ENCODE peak calls at places on chromosomes 4 and X, in eight cellular contexts. One of them, this sample, is unnamed.
A peak's percentile ranks its signal among the peaks of the same experiment; 100 is the strongest.

GRCh38 chrX:13717697-13718483 is 16.5 kb downstream of the TRAPPC2 start:
- DNase-seq in thyroid gland: no peak
- DNase-seq in adrenal gland: no peak
- DNase-seq in breast epithelium: no peak
- DNase-seq in endothelial cell of umbilical vein: no peak
- DNase-seq in prostate gland: no peak
- DNase-seq in heart left ventricle: no peak
- DNase-seq in Peyer's patch: no peak
- DNase-seq in this sample: no peak

GRCh38 chr4:122710434-122711308 is 21.8 kb upstream of the BBS12 start:
- DNase-seq in adrenal gland: no peak
- DNase-seq in thyroid gland: no peak
- DNase-seq in prostate gland: no peak
- DNase-seq in heart left ventricle: no peak
- DNase-seq in breast epithelium: no peak
- DNase-seq in endothelial cell of umbilical vein: peak; percentile 59
- DNase-seq in Peyer's patch: no peak
- DNase-seq in this sample: no peak

GRCh38 chrX:42248226-42248625 is 324.9 kb upstream of the CASK start:
- DNase-seq in thyroid gland: no peak
- DNase-seq in breast epithelium: no peak
- DNase-seq in adrenal gland: no peak
- DNase-seq in heart left ventricle: no peak
- DNase-seq in Peyer's patch: no peak
- DNase-seq in prostate gland: no peak
- DNase-seq in endothelial cell of umbilical vein: no peak
- DNase-seq in this sample: no peak

GRCh38 chr4:109078724-109079123 is 223.7 kb downstream of the COL25A1 start:
- DNase-seq in Peyer's patch: no peak
- DNase-seq in endothelial cell of umbilical vein: peak; percentile 48
- DNase-seq in heart left ventricle: no peak
- DNase-seq in breast epithelium: no peak
- DNase-seq in prostate gland: no peak
- DNase-seq in thyroid gland: peak; percentile 1
- DNase-seq in adrenal gland: no peak
- DNase-seq in this sample: no peak

GRCh38 chr4:183164963-183165362 is 65.9 kb downstream of the WWC2 start:
- DNase-seq in heart left ventricle: no peak
- DNase-seq in breast epithelium: no peak
- DNase-seq in endothelial cell of umbilical vein: no peak
- DNase-seq in Peyer's patch: no peak
- DNase-seq in prostate gland: no peak
- DNase-seq in thyroid gland: peak; percentile 40
- DNase-seq in adrenal gland: no peak
- DNase-seq in this sample: no peak

GRCh38 chr4:52982246-52982950 is 120.3 kb downstream of the RASL11B start:
- DNase-seq in breast epithelium: no peak
- DNase-seq in thyroid gland: no peak
- DNase-seq in adrenal gland: no peak
- DNase-seq in endothelial cell of umbilical vein: peak; percentile 74
- DNase-seq in Peyer's patch: no peak
- DNase-seq in heart left ventricle: no peak
- DNase-seq in prostate gland: no peak
- DNase-seq in this sample: no peak

GRCh38 chr4:108830509-108831244 is 67.8 kb upstream of the ETNPPL start:
- DNase-seq in prostate gland: no peak
- DNase-seq in breast epithelium: no peak
- DNase-seq in adrenal gland: peak; percentile 21
- DNase-seq in endothelial cell of umbilical vein: no peak
- DNase-seq in Peyer's patch: no peak
- DNase-seq in heart left ventricle: peak; percentile 86
- DNase-seq in thyroid gland: peak; percentile 83
- DNase-seq in this sample: peak; percentile 39

GRCh38 chr4:8549352-8549931 is 30.8 kb upstream of the GPR78 start:
- DNase-seq in thyroid gland: no peak
- DNase-seq in heart left ventricle: no peak
- DNase-seq in prostate gland: no peak
- DNase-seq in Peyer's patch: no peak
- DNase-seq in breast epithelium: no peak
- DNase-seq in endothelial cell of umbilical vein: no peak
- DNase-seq in adrenal gland: no peak
- DNase-seq in this sample: no peak

GRCh38 chrX:38973327-38973726 is 172.1 kb downstream of the MID1IP1 start:
- DNase-seq in endothelial cell of umbilical vein: no peak
- DNase-seq in adrenal gland: no peak
- DNase-seq in breast epithelium: no peak
- DNase-seq in prostate gland: no peak
- DNase-seq in heart left ventricle: no peak
- DNase-seq in thyroid gland: no peak
- DNase-seq in Peyer's patch: no peak
- DNase-seq in this sample: no peak

GRCh38 chr4:143773998-143774898 is 73.8 kb upstream of the FREM3 start:
- DNase-seq in Peyer's patch: peak; percentile 58
- DNase-seq in heart left ventricle: no peak
- DNase-seq in breast epithelium: no peak
- DNase-seq in thyroid gland: peak; percentile 70
- DNase-seq in endothelial cell of umbilical vein: peak; percentile 32
- DNase-seq in adrenal gland: peak; percentile 77
- DNase-seq in prostate gland: peak; percentile 28
- DNase-seq in this sample: peak; percentile 38

GRCh38 chr4:77581724-77582123 is 23.9 kb upstream of the CXCL13 start:
- DNase-seq in thyroid gland: no peak
- DNase-seq in heart left ventricle: no peak
- DNase-seq in endothelial cell of umbilical vein: no peak
- DNase-seq in Peyer's patch: no peak
- DNase-seq in adrenal gland: no peak
- DNase-seq in breast epithelium: no peak
- DNase-seq in prostate gland: no peak
- DNase-seq in this sample: no peak

GRCh38 chrX:108168961-108169740 is 77.6 kb downstream of the ATG4A start:
- DNase-seq in endothelial cell of umbilical vein: no peak
- DNase-seq in prostate gland: no peak
- DNase-seq in adrenal gland: no peak
- DNase-seq in thyroid gland: no peak
- DNase-seq in Peyer's patch: no peak
- DNase-seq in heart left ventricle: no peak
- DNase-seq in breast epithelium: no peak
- DNase-seq in this sample: no peak

GRCh38 chr4:187270154-187270553 is 546.5 kb upstream of the FAT1 start:
- DNase-seq in Peyer's patch: no peak
- DNase-seq in thyroid gland: no peak
- DNase-seq in breast epithelium: no peak
- DNase-seq in prostate gland: no peak
- DNase-seq in endothelial cell of umbilical vein: no peak
- DNase-seq in heart left ventricle: no peak
- DNase-seq in adrenal gland: no peak
- DNase-seq in this sample: no peak

GRCh38 chrX:21266949-21267348 is 107.3 kb upstream of the CNKSR2 start:
- DNase-seq in endothelial cell of umbilical vein: no peak
- DNase-seq in heart left ventricle: no peak
- DNase-seq in breast epithelium: no peak
- DNase-seq in prostate gland: no peak
- DNase-seq in Peyer's patch: no peak
- DNase-seq in adrenal gland: no peak
- DNase-seq in thyroid gland: no peak
- DNase-seq in this sample: no peak

GRCh38 chrX:3393168-3393567 is 46.7 kb upstream of the MXRA5 start:
- DNase-seq in breast epithelium: no peak
- DNase-seq in adrenal gland: no peak
- DNase-seq in thyroid gland: no peak
- DNase-seq in heart left ventricle: no peak
- DNase-seq in Peyer's patch: no peak
- DNase-seq in endothelial cell of umbilical vein: no peak
- DNase-seq in prostate gland: no peak
- DNase-seq in this sample: no peak

GRCh38 chr4:1345905-1346780 is 865 bp upstream of the UVSSA start:
- DNase-seq in breast epithelium: peak; percentile 39
- DNase-seq in thyroid gland: peak; percentile 63
- DNase-seq in prostate gland: peak; percentile 23
- DNase-seq in endothelial cell of umbilical vein: peak; percentile 61
- DNase-seq in Peyer's patch: peak; percentile 45
- DNase-seq in heart left ventricle: peak; percentile 54
- DNase-seq in adrenal gland: peak; percentile 49
- DNase-seq in this sample: peak; percentile 54
- TF ChIP-seq POLR2A in breast epithelium: no peak
- TF ChIP-seq POLR2A in thyroid gland: no peak
- TF ChIP-seq POLR2A in prostate gland: no peak
- TF ChIP-seq POLR2A in endothelial cell of umbilical vein: no peak
- TF ChIP-seq POLR2A in Peyer's patch: no peak
- TF ChIP-seq POLR2A in heart left ventricle: no peak
- TF ChIP-seq POLR2A in adrenal gland: peak; percentile 17
- TF ChIP-seq POLR2A in this sample: no peak

GRCh38 chr4:147480891-147481576 is at the start of gene EDNRA:
- DNase-seq in thyroid gland: peak; percentile 37
- DNase-seq in prostate gland: no peak
- DNase-seq in breast epithelium: no peak
- DNase-seq in endothelial cell of umbilical vein: no peak
- DNase-seq in adrenal gland: no peak
- DNase-seq in Peyer's patch: no peak
- DNase-seq in heart left ventricle: peak; percentile 58
- DNase-seq in this sample: no peak

GRCh38 chr4:147479376-147479775 is 1.5 kb upstream of the EDNRA start:
- DNase-seq in thyroid gland: no peak
- DNase-seq in heart left ventricle: no peak
- DNase-seq in endothelial cell of umbilical vein: no peak
- DNase-seq in adrenal gland: no peak
- DNase-seq in Peyer's patch: no peak
- DNase-seq in prostate gland: no peak
- DNase-seq in breast epithelium: no peak
- DNase-seq in this sample: no peak

GRCh38 chr4:147479817-147480216 is 1.1 kb upstream of the EDNRA start:
- DNase-seq in adrenal gland: no peak
- DNase-seq in breast epithelium: peak; percentile 80
- DNase-seq in thyroid gland: peak; percentile 32
- DNase-seq in heart left ventricle: peak; percentile 46
- DNase-seq in endothelial cell of umbilical vein: no peak
- DNase-seq in prostate gland: peak; percentile 76
- DNase-seq in Peyer's patch: no peak
- DNase-seq in this sample: no peak

GRCh38 chr4:147481577-147482109 is 746 bp downstream of the EDNRA start:
- DNase-seq in thyroid gland: peak; percentile 40
- DNase-seq in Peyer's patch: no peak
- DNase-seq in endothelial cell of umbilical vein: no peak
- DNase-seq in adrenal gland: no peak
- DNase-seq in heart left ventricle: no peak
- DNase-seq in prostate gland: no peak
- DNase-seq in breast epithelium: no peak
- DNase-seq in this sample: no peak

GRCh38 chr4:147480502-147480890 is 401 bp upstream of the EDNRA start:
- DNase-seq in endothelial cell of umbilical vein: no peak
- DNase-seq in Peyer's patch: no peak
- DNase-seq in heart left ventricle: no peak
- DNase-seq in thyroid gland: no peak
- DNase-seq in adrenal gland: no peak
- DNase-seq in breast epithelium: no peak
- DNase-seq in prostate gland: no peak
- DNase-seq in this sample: no peak
- H3K4me3 ChIP-seq in endothelial cell of umbilical vein: no peak overlapping the region
- H3K4me3 ChIP-seq in Peyer's patch: peak overlapping the region; percentile 42
- H3K4me3 ChIP-seq in heart left ventricle: peak overlapping the region; percentile 58
- H3K4me3 ChIP-seq in thyroid gland: peak overlapping the region; percentile 17
- H3K4me3 ChIP-seq in adrenal gland: peak overlapping the region; percentile 58
- H3K4me3 ChIP-seq in breast epithelium: peak overlapping the region; percentile 63
- H3K4me3 ChIP-seq in prostate gland: peak overlapping the region; percentile 39
- H3K4me3 ChIP-seq in this sample: peak overlapping the region; percentile 49

DNA sequence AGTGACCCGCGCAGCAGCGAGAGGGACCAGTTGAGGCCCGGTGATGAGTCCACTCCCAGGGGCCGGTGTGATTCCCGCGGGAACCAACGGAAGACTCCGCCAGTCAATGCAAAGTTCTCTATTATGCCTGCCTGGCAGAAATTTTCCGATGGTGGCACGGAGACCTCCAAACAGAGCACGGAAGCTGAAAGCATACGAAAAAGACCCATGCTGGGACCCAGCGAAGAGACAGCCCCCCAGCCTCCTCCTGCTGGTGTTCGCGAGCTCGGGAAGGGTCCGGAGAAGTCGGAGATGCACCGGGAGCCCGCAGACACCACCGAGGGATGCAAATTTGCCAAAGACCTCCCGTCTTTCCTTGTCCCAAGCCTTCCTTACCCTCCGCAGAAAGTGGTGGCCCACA is 71.7 kb downstream of the AASDH start:
- DNase-seq in heart left ventricle: no peak
- DNase-seq in breast epithelium: no peak
- DNase-seq in prostate gland: no peak
- DNase-seq in Peyer's patch: no peak
- DNase-seq in endothelial cell of umbilical vein: no peak
- DNase-seq in adrenal gland: no peak
- DNase-seq in thyroid gland: no peak
- DNase-seq in this sample: no peak
- H3K4me1 ChIP-seq in heart left ventricle: no peaks in the 10 kb centered on the region
- H3K4me1 ChIP-seq in breast epithelium: no peaks in the 10 kb centered on the region
- H3K4me1 ChIP-seq in prostate gland: no peaks in the 10 kb centered on the region
- H3K4me1 ChIP-seq in Peyer's patch: no peaks in the 10 kb centered on the region
- H3K4me1 ChIP-seq in endothelial cell of umbilical vein: no peaks in the 10 kb centered on the region
- H3K4me1 ChIP-seq in adrenal gland: no peaks in the 10 kb centered on the region
- H3K4me1 ChIP-seq in thyroid gland: no peaks in the 10 kb centered on the region
- H3K4me1 ChIP-seq in this sample: no peaks in the 10 kb centered on the region

GRCh38 chrX:45506149-45506768 is 305.6 kb upstream of the DIPK2B start:
- DNase-seq in thyroid gland: no peak
- DNase-seq in breast epithelium: no peak
- DNase-seq in adrenal gland: no peak
- DNase-seq in heart left ventricle: no peak
- DNase-seq in prostate gland: no peak
- DNase-seq in endothelial cell of umbilical vein: peak; percentile 30
- DNase-seq in Peyer's patch: no peak
- DNase-seq in this sample: no peak
- TF ChIP-seq POLR2A in thyroid gland: no peak
- TF ChIP-seq POLR2A in breast epithelium: no peak
- TF ChIP-seq POLR2A in adrenal gland: no peak
- TF ChIP-seq POLR2A in heart left ventricle: no peak
- TF ChIP-seq POLR2A in prostate gland: no peak
- TF ChIP-seq POLR2A in endothelial cell of umbilical vein: no peak
- TF ChIP-seq POLR2A in Peyer's patch: no peak
- TF ChIP-seq POLR2A in this sample: no peak

This sample was measured in transverse colon.